ENCODE peak calls at places on chromosomes 12 and 14, in six cellular contexts. R, Y, H, S, N and B are unnamed samples.

GRCh38 chr12:61546296-61546695 is 713.9 kb upstream of the USP15 start:
- DNase-seq in R (no peak), Y (peak), H (no peak), S (peak), N (no peak), B (peak)

GRCh38 chr12:59808317-59808910 is 212.6 kb downstream of the SLC16A7 start:
- DNase-seq in R (no peak), Y (no peak), H (no peak), S (no peak), N (no peak), B (peak)

GRCh38 chr14:92668266-92668973 is 80.0 kb downstream of the LGMN start:
- DNase-seq in R (no peak), Y (no peak), H (no peak), S (no peak), N (peak), B (no peak)

GRCh38 chr14:25108959-25109358 is 59.0 kb upstream of the STXBP6 start:
- DNase-seq in R (no peak), Y (no peak), H (no peak), S (no peak), N (no peak), B (no peak)

GRCh38 chr14:64541261-64541970 is 875 bp downstream of the HSPA2 start:
- DNase-seq in R (peak), Y (no peak), H (no peak), S (no peak), N (peak), B (no peak)

GRCh38 chr12:29796823-29797263 is 13.1 kb upstream of the TMTC1 start:
- DNase-seq in R (peak), Y (no peak), H (peak), S (peak), N (no peak), B (peak)

GRCh38 chr14:26897186-26897585 is 299.4 kb upstream of the NOVA1 start:
- DNase-seq in R (no peak), Y (no peak), H (no peak), S (no peak), N (no peak), B (no peak)

GRCh38 chr12:56079729-56080555 is at the start of gene ERBB3:
- DNase-seq in R (peak), Y (peak), H (peak), S (peak), N (peak), B (peak)

GRCh38 chr14:33812181-33812580 is 138.7 kb downstream of the EGLN3 start:
- DNase-seq in R (no peak), Y (no peak), H (no peak), S (no peak), N (no peak), B (no peak)

GRCh38 chr12:81626406-81626805 is 132.7 kb downstream of the PPFIA2 start:
- DNase-seq in R (no peak), Y (no peak), H (no peak), S (no peak), N (no peak), B (no peak)

GRCh38 chr12:120736404-120737331 is 11.0 kb downstream of the ACADS start:
- DNase-seq in R (no peak), Y (no peak), H (no peak), S (no peak), N (no peak), B (no peak)

GRCh38 chr14:50001999-50002925 is 109.4 kb downstream of the ARF6 start:
- DNase-seq in R (no peak), Y (peak), H (no peak), S (no peak), N (no peak), B (no peak)

GRCh38 chr14:88669346-88669745 is 106.5 kb downstream of the ZC3H14 start:
- DNase-seq in R (no peak), Y (peak), H (no peak), S (no peak), N (no peak), B (no peak)

GRCh38 chr14:61545716-61546455 is 149.4 kb upstream of the HIF1A start:
- DNase-seq in R (no peak), Y (no peak), H (no peak), S (no peak), N (no peak), B (no peak)

GRCh38 chr14:52801014-52801708 is 9.8 kb upstream of the GNPNAT1 start:
- DNase-seq in R (no peak), Y (no peak), H (no peak), S (peak), N (no peak), B (no peak)

GRCh38 chr12:32419520-32419960 is 20.2 kb downstream of the FGD4 start:
- DNase-seq in R (no peak), Y (no peak), H (no peak), S (peak), N (no peak), B (no peak)

GRCh38 chr14:73591690-73592448 is at the start of gene ACOT4:
- DNase-seq in R (no peak), Y (peak), H (no peak), S (no peak), N (peak), B (no peak)

GRCh38 chr12:1533205-1533601 is 61.2 kb downstream of the FBXL14 start:
- DNase-seq in R (no peak), Y (no peak), H (no peak), S (no peak), N (no peak), B (no peak)

GRCh38 chr12:49924847-49925246 is 21.1 kb upstream of the FAIM2 start:
- DNase-seq in R (no peak), Y (peak), H (no peak), S (no peak), N (no peak), B (no peak)

GRCh38 chr12:57261385-57261784 is 10.4 kb upstream of the STAC3 start:
- DNase-seq in R (no peak), Y (peak), H (no peak), S (no peak), N (no peak), B (no peak)

GRCh38 chr14:61280092-61280525 is 1.0 kb downstream of the TMEM30B start:
- DNase-seq in R (no peak), Y (peak), H (no peak), S (no peak), N (peak), B (peak)

GRCh38 chr12:109236257-109236656 is 72.8 kb downstream of the FOXN4 start:
- DNase-seq in R (no peak), Y (no peak), H (no peak), S (no peak), N (no peak), B (no peak)

GRCh38 chr12:122058750-122059149 is 19.8 kb upstream of the MLXIP start:
- DNase-seq in R (no peak), Y (no peak), H (no peak), S (no peak), N (no peak), B (no peak)

GRCh38 chr14:41235466-41235865 is 371.2 kb upstream of the LRFN5 start:
- DNase-seq in R (no peak), Y (no peak), H (no peak), S (no peak), N (peak), B (no peak)

GRCh38 chr12:104691661-104692334 is 235.1 kb downstream of the CHST11 start:
- DNase-seq in R (peak), Y (no peak), H (no peak), S (no peak), N (no peak), B (no peak)

GRCh38 chr14:34496679-34497513 is 34.9 kb upstream of the SPTSSA start:
- DNase-seq in R (peak), Y (peak), H (peak), S (peak), N (no peak), B (peak)

GRCh38 chr14:64060648-64061096 is 207.9 kb downstream of the SYNE2 start:
- DNase-seq in R (no peak), Y (peak), H (no peak), S (peak), N (no peak), B (peak)

GRCh38 chr12:88227871-88228270 is 85.8 kb downstream of the TMTC3 start:
- DNase-seq in R (no peak), Y (no peak), H (no peak), S (no peak), N (no peak), B (no peak)

GRCh38 chr12:71283883-71284282 is 126.1 kb upstream of the TSPAN8 start:
- DNase-seq in R (no peak), Y (no peak), H (no peak), S (no peak), N (no peak), B (no peak)

GRCh38 chr14:83300454-83301064 is 1766.9 kb upstream of the SEL1L start:
- DNase-seq in R (no peak), Y (no peak), H (no peak), S (peak), N (no peak), B (peak)

GRCh38 chr12:57621497-57622292 is 10.5 kb downstream of the ARHGEF25 start:
- DNase-seq in R (peak), Y (peak), H (peak), S (no peak), N (peak), B (peak)

GRCh38 chr12:53757095-53757770 is 5.5 kb upstream of the CISTR start:
- DNase-seq in R (peak), Y (peak), H (peak), S (peak), N (peak), B (no peak)

GRCh38 chr14:99141236-99141635 is 130.8 kb downstream of the BCL11B start:
- DNase-seq in R (no peak), Y (peak), H (no peak), S (no peak), N (no peak), B (no peak)
- H3K27ac ChIP-seq in R (no peak), Y (no peak), H (no peak), S (no peak), N (no peak), B (no peak)

DNA sequence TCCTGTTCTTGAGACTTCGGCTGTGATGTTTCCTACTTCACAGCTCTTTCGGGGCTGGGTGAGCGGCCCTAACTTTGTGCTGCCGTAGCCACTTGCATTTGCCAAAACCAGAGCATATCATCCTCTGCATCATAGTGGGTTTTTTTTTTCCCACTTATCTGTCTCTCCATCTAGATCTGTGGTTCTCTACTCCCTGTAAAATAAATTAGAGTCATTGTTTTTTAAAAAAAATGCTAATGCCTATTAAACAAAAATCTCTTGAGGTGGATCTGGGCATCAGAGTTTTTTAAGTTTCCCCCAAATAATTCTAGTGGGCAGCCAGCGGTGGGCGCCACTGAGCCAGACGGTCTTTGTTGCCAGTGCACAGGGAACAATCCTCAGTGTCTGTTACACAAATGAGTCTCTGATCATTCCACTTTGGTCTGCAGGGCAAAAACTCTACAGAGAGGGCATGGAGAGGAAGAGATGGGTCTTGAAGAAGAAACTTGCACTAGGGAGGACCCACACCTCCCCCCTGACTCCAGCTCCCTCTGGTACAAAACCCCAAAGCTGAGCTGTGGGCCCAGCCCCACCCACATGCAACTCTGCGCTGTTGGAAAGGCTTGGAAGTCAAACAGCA is 62.4 kb upstream of the BCL2L14 start:
- DNase-seq in R (no peak), Y (peak), H (no peak), S (no peak), N (no peak), B (no peak)
- TF ChIP-seq CTCF in R (no peak), Y (peak), H (no peak), S (peak), N (peak), B (no peak)

GRCh38 chr14:81533536-81534343 is at the start of gene SEL1L:
- DNase-seq in R (peak), Y (peak), H (peak), S (peak), N (peak), B (peak)

GRCh38 chr14:81536125-81536771 is 2.6 kb upstream of the SEL1L start:
- DNase-seq in R (no peak), Y (no peak), H (no peak), S (no peak), N (no peak), B (no peak)

GRCh38 chr14:81534510-81535074 is 939 bp upstream of the SEL1L start:
- DNase-seq in R (no peak), Y (no peak), H (no peak), S (no peak), N (no peak), B (no peak)

GRCh38 chr14:81535399-81536124 is 1.9 kb upstream of the SEL1L start:
- DNase-seq in R (no peak), Y (no peak), H (no peak), S (no peak), N (no peak), B (no peak)

DNA sequence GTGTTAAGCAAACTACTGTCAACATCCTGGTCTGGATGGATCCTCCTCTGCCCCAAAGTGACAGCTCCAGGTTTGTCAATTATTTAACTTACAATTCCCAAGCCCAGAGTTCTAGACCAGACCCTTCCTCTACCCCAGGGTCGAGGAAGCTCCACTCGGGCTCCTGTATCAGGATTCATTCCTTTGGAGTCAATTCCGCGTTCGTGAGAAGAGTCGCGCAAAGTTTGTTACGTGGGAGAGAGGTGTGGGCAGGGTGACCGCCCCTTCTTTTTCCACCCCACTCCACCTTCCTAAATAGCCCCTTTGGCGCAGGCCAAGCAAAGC is 479 bp downstream of the SEL1L start:
- DNase-seq in R (no peak), Y (no peak), H (no peak), S (no peak), N (no peak), B (no peak)
- H3K27ac ChIP-seq in R (peak), Y (no peak), H (peak), S (peak), N (peak), B (peak)

GRCh38 chr12:69052613-69053408 is 119.8 kb upstream of the CPM start:
- DNase-seq in R (no peak), Y (peak), H (no peak), S (peak), N (no peak), B (peak)
- TF ChIP-seq CTCF in R (no peak), Y (no peak), H (no peak), S (peak), N (no peak), B (no peak)

GRCh38 chr14:104314251-104314941 is 176.0 kb downstream of the KIF26A start:
- DNase-seq in R (peak), Y (peak), H (no peak), S (no peak), N (peak), B (no peak)

GRCh38 chr14:104309657-104310369 is 171.4 kb downstream of the KIF26A start:
- DNase-seq in R (peak), Y (no peak), H (no peak), S (no peak), N (peak), B (no peak)

GRCh38 chr14:104313674-104314073 is 175.3 kb downstream of the KIF26A start:
- DNase-seq in R (peak), Y (peak), H (no peak), S (no peak), N (no peak), B (no peak)

GRCh38 chr14:104307627-104308401 is 169.4 kb downstream of the KIF26A start:
- DNase-seq in R (peak), Y (no peak), H (no peak), S (no peak), N (peak), B (no peak)

DNA sequence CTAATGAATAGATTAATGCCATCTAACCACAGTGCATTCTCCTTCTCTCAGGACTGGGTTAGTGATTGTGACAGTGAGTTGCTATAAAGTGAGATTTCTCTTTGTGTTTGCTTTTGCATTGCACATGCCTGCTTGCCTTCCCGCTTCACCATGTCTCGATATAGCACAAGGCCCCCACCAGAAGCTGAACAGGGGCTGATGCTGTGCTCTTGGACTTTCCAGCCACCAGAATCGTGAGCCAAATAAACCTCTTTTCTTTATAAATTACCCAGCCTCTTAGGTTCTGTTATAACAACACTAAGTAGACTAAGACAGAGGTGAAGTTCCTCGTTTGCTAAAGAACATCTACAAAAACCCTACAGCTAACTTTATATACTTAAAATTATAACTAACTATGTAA is 173.0 kb downstream of the KIF26A start:
- DNase-seq in R (no peak), Y (no peak), H (no peak), S (no peak), N (no peak), B (no peak)
- H3K27ac ChIP-seq in R (no peak), Y (no peak), H (no peak), S (no peak), N (no peak), B (no peak)

GRCh38 chr14:90293766-90294471 is 37.6 kb downstream of the PSMC1 start:
- DNase-seq in R (no peak), Y (no peak), H (no peak), S (no peak), N (no peak), B (no peak)
- TF ChIP-seq CTCF in R (no peak), Y (no peak), H (no peak), S (peak), N (no peak), B (no peak)

GRCh38 chr12:46674126-46674525 is 151.7 kb downstream of the SLC38A4 start:
- DNase-seq in R (no peak), Y (no peak), H (no peak), S (no peak), N (no peak), B (no peak)

GRCh38 chr12:46674818-46675217 is 151.0 kb downstream of the SLC38A4 start:
- DNase-seq in R (no peak), Y (no peak), H (no peak), S (no peak), N (no peak), B (peak)

GRCh38 chr12:46676797-46677520 is 148.8 kb downstream of the SLC38A4 start:
- DNase-seq in R (no peak), Y (no peak), H (no peak), S (no peak), N (no peak), B (peak)

GRCh38 chr12:46676396-46676795 is 149.4 kb downstream of the SLC38A4 start:
- DNase-seq in R (no peak), Y (no peak), H (no peak), S (no peak), N (no peak), B (no peak)

DNA sequence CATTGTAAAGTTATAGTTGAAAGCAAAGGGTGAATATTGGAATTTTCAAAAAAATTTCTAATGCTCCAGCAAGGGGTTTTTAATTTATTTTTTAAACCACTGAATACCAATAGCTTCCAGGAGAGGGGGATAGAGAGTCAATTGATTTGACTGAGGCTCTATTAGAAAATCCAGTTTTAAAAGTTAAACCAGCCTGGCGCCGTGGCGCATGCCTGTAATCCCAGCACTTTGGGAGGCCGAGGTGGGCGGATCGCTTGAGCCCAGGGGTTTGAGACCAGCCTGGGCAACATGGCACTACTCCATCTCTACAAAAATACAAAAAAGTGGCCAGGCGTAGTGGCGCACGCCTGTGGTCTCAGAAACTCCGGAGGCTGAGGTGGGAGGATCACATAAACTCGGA is 150.1 kb downstream of the SLC38A4 start:
- DNase-seq in R (no peak), Y (peak), H (no peak), S (peak), N (peak), B (no peak)
- H3K27ac ChIP-seq in R (no peak), Y (no peak), H (no peak), S (no peak), N (no peak), B (peak)

GRCh38 chr12:113838896-113839295 is 127.2 kb downstream of the RBM19 start:
- DNase-seq in R (no peak), Y (no peak), H (no peak), S (no peak), N (no peak), B (no peak)

GRCh38 chr12:113835433-113835832 is 130.7 kb downstream of the RBM19 start:
- DNase-seq in R (no peak), Y (no peak), H (no peak), S (no peak), N (no peak), B (no peak)

GRCh38 chr12:113835913-113836312 is 130.2 kb downstream of the RBM19 start:
- DNase-seq in R (no peak), Y (no peak), H (no peak), S (no peak), N (no peak), B (no peak)

GRCh38 chr12:113837059-113837458 is 129.1 kb downstream of the RBM19 start:
- DNase-seq in R (no peak), Y (no peak), H (no peak), S (no peak), N (no peak), B (no peak)

GRCh38 chr12:113837528-113838296 is 128.4 kb downstream of the RBM19 start:
- DNase-seq in R (no peak), Y (no peak), H (no peak), S (no peak), N (no peak), B (no peak)
- TF ChIP-seq CTCF in R (no peak), Y (peak), H (no peak), S (peak), N (no peak), B (no peak)

GRCh38 chr12:102316723-102317122 is 119.1 kb upstream of the PMCH start:
- DNase-seq in R (no peak), Y (no peak), H (no peak), S (no peak), N (no peak), B (no peak)
- H3K27ac ChIP-seq in R (no peak), Y (no peak), H (no peak), S (no peak), N (no peak), B (no peak)

GRCh38 chr14:89771251-89771650 is 183.3 kb downstream of the EFCAB11 start:
- DNase-seq in R (no peak), Y (no peak), H (no peak), S (peak), N (no peak), B (no peak)

GRCh38 chr14:89773151-89773550 is 181.4 kb downstream of the EFCAB11 start:
- DNase-seq in R (no peak), Y (peak), H (no peak), S (no peak), N (no peak), B (no peak)

GRCh38 chr14:89773644-89774316 is 180.8 kb downstream of the EFCAB11 start:
- DNase-seq in R (no peak), Y (peak), H (no peak), S (peak), N (peak), B (peak)

GRCh38 chr14:89765346-89765745 is 189.2 kb downstream of the EFCAB11 start:
- DNase-seq in R (no peak), Y (no peak), H (no peak), S (no peak), N (no peak), B (no peak)

GRCh38 chr14:89767861-89768268 is 186.7 kb downstream of the EFCAB11 start:
- DNase-seq in R (no peak), Y (peak), H (no peak), S (peak), N (no peak), B (peak)
- TF ChIP-seq CTCF in R (peak), Y (peak), H (no peak), S (peak), N (peak), B (peak)